ENCODE peak calls at places on chromosomes 7 and 10, in seven cellular contexts. L is HCT116, E is GM12878, F is IMR-90, W is K562, H is H1, I is SK-N-SH. M is an unnamed sample.

GRCh38 chr10:123134915-123135414 is 805 bp upstream of the HMX3 start:
- DNase-seq in L (no peak), W (peak; percentile 94), I (peak; percentile 59), E (no peak), H (no peak), F (no peak), M (no peak)

GRCh38 chr7:105787071-105787470 is 89.3 kb downstream of the ATXN7L1 start:
- DNase-seq in L (no peak), H (no peak), I (no peak), E (no peak), F (no peak), W (no peak), M (no peak)

GRCh38 chr10:114504769-114505579 is 100.7 kb upstream of the AFAP1L2 start:
- DNase-seq in W (no peak), I (no peak), F (peak; percentile 91), L (no peak), H (no peak), E (no peak), M (no peak)

GRCh38 chr10:30820282-30820991 is 190.9 kb upstream of the LYZL2 start:
- DNase-seq in I (peak; percentile 48), H (no peak), W (no peak), F (peak; percentile 95), E (no peak), L (no peak), M (no peak)

GRCh38 chr10:95513008-95513589 is 48.1 kb downstream of the SORBS1 start:
- DNase-seq in W (no peak), E (no peak), I (no peak), L (no peak), H (no peak), F (no peak), M (no peak)

GRCh38 chr7:8035647-8036518 is 67.3 kb downstream of the GLCCI1 start:
- DNase-seq in I (no peak), F (peak; percentile 55), W (no peak), H (no peak), E (peak; percentile 23), L (peak; percentile 10), M (no peak)

GRCh38 chr10:26574783-26575182 is 122.7 kb upstream of the PDSS1 start:
- DNase-seq in E (peak; percentile 67), L (no peak), H (no peak), W (no peak), I (no peak), F (no peak), M (no peak)

GRCh38 chr7:94449151-94449725 is 54.5 kb downstream of the COL1A2 start:
- DNase-seq in E (peak; percentile 8), W (peak; percentile 34), I (peak; percentile 49), F (peak; percentile 55), L (peak; percentile 32), H (no peak), M (peak; percentile 28)

GRCh38 chr7:128152721-128153120 is 88.4 kb upstream of the LEP start:
- DNase-seq in L (no peak), W (no peak), E (no peak), I (no peak), F (no peak), H (no peak), M (no peak)

GRCh38 chr10:34163075-34163905 is 651.8 kb downstream of the PARD3 start:
- DNase-seq in L (no peak), W (peak; percentile 62), F (no peak), H (no peak), E (no peak), I (no peak), M (no peak)

GRCh38 chr10:124600051-124600880 is 138.6 kb downstream of the LHPP start:
- DNase-seq in W (no peak), I (no peak), F (no peak), H (no peak), E (no peak), L (no peak), M (no peak)

GRCh38 chr10:2054728-2055127 is 317.4 kb upstream of the ADARB2 start:
- DNase-seq in H (no peak), W (no peak), I (peak; percentile 39), E (no peak), F (no peak), L (no peak), M (no peak)

GRCh38 chr7:48741545-48741944 is 182.8 kb upstream of the CDC14C start:
- DNase-seq in I (no peak), F (no peak), H (no peak), W (no peak), E (no peak), L (no peak), M (no peak)
- TF ChIP-seq RAD21 in I (no peak), F (no peak), H (no peak), W (no peak), E (no peak), L (no peak), M (no peak)

DNA sequence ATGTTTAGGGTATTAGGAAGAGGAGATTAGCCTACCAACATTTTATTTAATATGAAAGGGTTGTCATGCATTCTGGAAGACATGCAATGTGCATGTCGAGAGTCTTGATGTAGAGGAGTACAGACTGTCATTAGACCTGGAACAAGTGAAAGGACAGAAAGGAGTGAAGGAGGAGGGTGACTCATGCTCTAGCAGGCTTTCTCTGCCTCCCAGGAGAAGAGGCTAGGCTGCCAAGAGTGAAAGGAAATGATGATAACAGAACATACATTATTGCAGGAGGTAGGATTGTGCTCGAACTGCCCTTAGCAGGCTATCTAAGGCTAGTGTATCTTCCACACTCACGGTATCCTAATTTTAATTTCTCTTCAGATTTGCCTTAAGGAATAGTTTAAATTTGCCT is 228.8 kb downstream of the EXOC4 start:
- DNase-seq in I (no peak), H (no peak), E (no peak), L (no peak), F (peak; percentile 83), W (peak; percentile 27), M (peak; percentile 1)
- TF ChIP-seq RAD21 in I (no peak), H (no peak), E (no peak), L (no peak), F (no peak), W (no peak), M (no peak)

GRCh38 chr7:121006731-121007315 is 18.3 kb downstream of the CPED1 start:
- DNase-seq in L (no peak), I (no peak), E (no peak), W (peak; percentile 69), H (no peak), F (no peak), M (no peak)
- TF ChIP-seq RAD21 in L (no peak), I (no peak), E (no peak), W (no peak), H (no peak), F (no peak), M (no peak)

GRCh38 chr7:144489504-144489903 is 86.0 kb upstream of the NOBOX start:
- DNase-seq in H (no peak), W (no peak), F (no peak), E (no peak), I (no peak), L (no peak), M (no peak)
- TF ChIP-seq RAD21 in H (no peak), W (no peak), F (no peak), E (no peak), I (no peak), L (no peak), M (no peak)

GRCh38 chr7:152574892-152575511 is 100.9 kb downstream of the XRCC2 start:
- DNase-seq in H (no peak), F (no peak), E (peak; percentile 56), L (no peak), I (no peak), W (no peak), M (no peak)
- TF ChIP-seq RAD21 in H (no peak), F (no peak), E (no peak), L (no peak), I (no peak), W (no peak), M (no peak)

GRCh38 chr7:101728888-101729883 is 88.2 kb upstream of the CUX1 start:
- DNase-seq in I (no peak), W (peak; percentile 79), F (peak; percentile 97), E (no peak), H (no peak), L (peak; percentile 93), M (no peak)
- TF ChIP-seq RAD21 in I (no peak), W (no peak), F (no peak), E (no peak), H (no peak), L (peak; percentile 35), M (no peak)

GRCh38 chr10:43888551-43888950 is 239.9 kb upstream of the ZNF32 start:
- DNase-seq in W (no peak), L (no peak), E (no peak), H (no peak), F (peak; percentile 95), I (no peak), M (no peak)
- TF ChIP-seq RAD21 in W (no peak), L (no peak), E (no peak), H (no peak), F (no peak), I (no peak), M (no peak)

GRCh38 chr7:111647881-111648280 is 85.6 kb upstream of the IMMP2L start:
- DNase-seq in F (no peak), H (no peak), L (no peak), I (no peak), W (no peak), E (no peak), M (no peak)
- TF ChIP-seq RAD21 in F (no peak), H (no peak), L (no peak), I (no peak), W (no peak), E (no peak), M (no peak)

GRCh38 chr7:84469034-84469433 is 274.4 kb upstream of the SEMA3A start:
- DNase-seq in E (no peak), L (no peak), W (no peak), F (peak; percentile 49), I (no peak), H (no peak), M (no peak)
- TF ChIP-seq RAD21 in E (no peak), L (no peak), W (no peak), F (no peak), I (no peak), H (no peak), M (no peak)

GRCh38 chr7:74048999-74049599 is 21.1 kb downstream of the ELN start:
- DNase-seq in H (no peak), L (no peak), E (no peak), W (no peak), I (no peak), F (no peak), M (no peak)
- TF ChIP-seq RAD21 in H (no peak), L (no peak), E (no peak), W (no peak), I (no peak), F (no peak), M (no peak)